ENCODE peak calls at places on chromosomes 12 and 14, in nine cellular contexts. One of them, this sample, is unnamed.

GRCh38 chr12:52720487-52720886 is 17.2 kb upstream of the KRT77 start:
- DNase-seq in activated CD4-positive, alpha-beta T cell treated with anti-CD3 and anti-CD28 coated beads, Interleukin-2, amount 10 ng/mL, durations not matched to agents 7 days and 5 days: no peak
- DNase-seq in HEK293T: no peak
- DNase-seq in smooth muscle cell of the brain vasculature: no peak
- DNase-seq in T-helper 17 cell: no peak
- DNase-seq in GF-D8: no peak
- DNase-seq in AG09309: no peak
- DNase-seq in amniotic stem cell: no peak
- DNase-seq in Peyer's patch: no peak
- DNase-seq in this sample: no peak

GRCh38 chr12:2884810-2885209 is 5.9 kb upstream of the TULP3 start:
- DNase-seq in activated CD4-positive, alpha-beta T cell treated with anti-CD3 and anti-CD28 coated beads, Interleukin-2, amount 10 ng/mL, durations not matched to agents 7 days and 5 days: no peak
- DNase-seq in HEK293T: no peak
- DNase-seq in smooth muscle cell of the brain vasculature: no peak
- DNase-seq in T-helper 17 cell: no peak
- DNase-seq in GF-D8: no peak
- DNase-seq in AG09309: no peak
- DNase-seq in amniotic stem cell: no peak
- DNase-seq in Peyer's patch: no peak
- DNase-seq in this sample: no peak

GRCh38 chr12:48151103-48151771 is 6.1 kb downstream of the ASB8 start:
- DNase-seq in activated CD4-positive, alpha-beta T cell treated with anti-CD3 and anti-CD28 coated beads, Interleukin-2, amount 10 ng/mL, durations not matched to agents 7 days and 5 days: no peak
- DNase-seq in HEK293T: no peak
- DNase-seq in smooth muscle cell of the brain vasculature: no peak
- DNase-seq in T-helper 17 cell: no peak
- DNase-seq in GF-D8: no peak
- DNase-seq in AG09309: no peak
- DNase-seq in amniotic stem cell: no peak
- DNase-seq in Peyer's patch: no peak
- DNase-seq in this sample: no peak

GRCh38 chr12:57694459-57695019 is 607 bp downstream of the OS9 start:
- DNase-seq in activated CD4-positive, alpha-beta T cell treated with anti-CD3 and anti-CD28 coated beads, Interleukin-2, amount 10 ng/mL, durations not matched to agents 7 days and 5 days: peak; percentile 7
- DNase-seq in HEK293T: no peak
- DNase-seq in smooth muscle cell of the brain vasculature: no peak
- DNase-seq in T-helper 17 cell: no peak
- DNase-seq in GF-D8: no peak
- DNase-seq in AG09309: no peak
- DNase-seq in amniotic stem cell: no peak
- DNase-seq in Peyer's patch: peak; percentile 32
- DNase-seq in this sample: no peak

GRCh38 chr12:27330846-27331245 is 1.8 kb upstream of the BMAL2 start:
- DNase-seq in activated CD4-positive, alpha-beta T cell treated with anti-CD3 and anti-CD28 coated beads, Interleukin-2, amount 10 ng/mL, durations not matched to agents 7 days and 5 days: no peak
- DNase-seq in HEK293T: no peak
- DNase-seq in smooth muscle cell of the brain vasculature: no peak
- DNase-seq in T-helper 17 cell: no peak
- DNase-seq in GF-D8: no peak
- DNase-seq in AG09309: no peak
- DNase-seq in amniotic stem cell: no peak
- DNase-seq in Peyer's patch: no peak
- DNase-seq in this sample: no peak

GRCh38 chr14:81591266-81591665 is 57.6 kb upstream of the SEL1L start:
- DNase-seq in activated CD4-positive, alpha-beta T cell treated with anti-CD3 and anti-CD28 coated beads, Interleukin-2, amount 10 ng/mL, durations not matched to agents 7 days and 5 days: no peak
- DNase-seq in HEK293T: no peak
- DNase-seq in smooth muscle cell of the brain vasculature: no peak
- DNase-seq in T-helper 17 cell: no peak
- DNase-seq in GF-D8: no peak
- DNase-seq in AG09309: no peak
- DNase-seq in amniotic stem cell: no peak
- DNase-seq in Peyer's patch: no peak
- DNase-seq in this sample: no peak

GRCh38 chr12:28578361-28578760 is 388.1 kb downstream of the CCDC91 start:
- DNase-seq in activated CD4-positive, alpha-beta T cell treated with anti-CD3 and anti-CD28 coated beads, Interleukin-2, amount 10 ng/mL, durations not matched to agents 7 days and 5 days: no peak
- DNase-seq in HEK293T: no peak
- DNase-seq in smooth muscle cell of the brain vasculature: no peak
- DNase-seq in T-helper 17 cell: no peak
- DNase-seq in GF-D8: no peak
- DNase-seq in AG09309: no peak
- DNase-seq in amniotic stem cell: no peak
- DNase-seq in Peyer's patch: no peak
- DNase-seq in this sample: no peak

GRCh38 chr12:7751394-7751793 is 4.2 kb upstream of the CLEC4C start:
- DNase-seq in activated CD4-positive, alpha-beta T cell treated with anti-CD3 and anti-CD28 coated beads, Interleukin-2, amount 10 ng/mL, durations not matched to agents 7 days and 5 days: no peak
- DNase-seq in HEK293T: no peak
- DNase-seq in smooth muscle cell of the brain vasculature: no peak
- DNase-seq in T-helper 17 cell: no peak
- DNase-seq in GF-D8: no peak
- DNase-seq in AG09309: no peak
- DNase-seq in amniotic stem cell: no peak
- DNase-seq in Peyer's patch: no peak
- DNase-seq in this sample: no peak

GRCh38 chr12:124512667-124513296 is 54.6 kb downstream of the NCOR2 start:
- DNase-seq in activated CD4-positive, alpha-beta T cell treated with anti-CD3 and anti-CD28 coated beads, Interleukin-2, amount 10 ng/mL, durations not matched to agents 7 days and 5 days: no peak
- DNase-seq in HEK293T: no peak
- DNase-seq in smooth muscle cell of the brain vasculature: peak; percentile 96
- DNase-seq in T-helper 17 cell: no peak
- DNase-seq in GF-D8: no peak
- DNase-seq in AG09309: peak; percentile 79
- DNase-seq in amniotic stem cell: peak; percentile 85
- DNase-seq in Peyer's patch: no peak
- DNase-seq in this sample: no peak

GRCh38 chr12:120630139-120630895 is 10.1 kb upstream of the CABP1 start:
- DNase-seq in activated CD4-positive, alpha-beta T cell treated with anti-CD3 and anti-CD28 coated beads, Interleukin-2, amount 10 ng/mL, durations not matched to agents 7 days and 5 days: no peak
- DNase-seq in HEK293T: no peak
- DNase-seq in smooth muscle cell of the brain vasculature: no peak
- DNase-seq in T-helper 17 cell: no peak
- DNase-seq in GF-D8: no peak
- DNase-seq in AG09309: no peak
- DNase-seq in amniotic stem cell: no peak
- DNase-seq in Peyer's patch: no peak
- DNase-seq in this sample: no peak

GRCh38 chr14:86654558-86655184 is 1124.7 kb downstream of the FLRT2 start:
- DNase-seq in activated CD4-positive, alpha-beta T cell treated with anti-CD3 and anti-CD28 coated beads, Interleukin-2, amount 10 ng/mL, durations not matched to agents 7 days and 5 days: peak; percentile 39
- DNase-seq in HEK293T: peak; percentile 22
- DNase-seq in smooth muscle cell of the brain vasculature: peak; percentile 20
- DNase-seq in T-helper 17 cell: peak; percentile 11
- DNase-seq in GF-D8: no peak
- DNase-seq in AG09309: no peak
- DNase-seq in amniotic stem cell: no peak
- DNase-seq in Peyer's patch: peak; percentile 29
- DNase-seq in this sample: peak; percentile 4

GRCh38 chr14:54048736-54049135 is 92.1 kb upstream of the BMP4 start:
- DNase-seq in activated CD4-positive, alpha-beta T cell treated with anti-CD3 and anti-CD28 coated beads, Interleukin-2, amount 10 ng/mL, durations not matched to agents 7 days and 5 days: no peak
- DNase-seq in HEK293T: no peak
- DNase-seq in smooth muscle cell of the brain vasculature: no peak
- DNase-seq in T-helper 17 cell: no peak
- DNase-seq in GF-D8: no peak
- DNase-seq in AG09309: no peak
- DNase-seq in amniotic stem cell: no peak
- DNase-seq in Peyer's patch: no peak
- DNase-seq in this sample: no peak

GRCh38 chr12:3140284-3140683 is 63.1 kb downstream of the TSPAN9 start:
- DNase-seq in activated CD4-positive, alpha-beta T cell treated with anti-CD3 and anti-CD28 coated beads, Interleukin-2, amount 10 ng/mL, durations not matched to agents 7 days and 5 days: no peak
- DNase-seq in HEK293T: no peak
- DNase-seq in smooth muscle cell of the brain vasculature: no peak
- DNase-seq in T-helper 17 cell: no peak
- DNase-seq in GF-D8: no peak
- DNase-seq in AG09309: no peak
- DNase-seq in amniotic stem cell: no peak
- DNase-seq in Peyer's patch: no peak
- DNase-seq in this sample: no peak

GRCh38 chr12:56271031-56271430 is 4.3 kb downstream of the COQ10A start:
- DNase-seq in activated CD4-positive, alpha-beta T cell treated with anti-CD3 and anti-CD28 coated beads, Interleukin-2, amount 10 ng/mL, durations not matched to agents 7 days and 5 days: no peak
- DNase-seq in HEK293T: peak; percentile 45
- DNase-seq in smooth muscle cell of the brain vasculature: no peak
- DNase-seq in T-helper 17 cell: no peak
- DNase-seq in GF-D8: no peak
- DNase-seq in AG09309: no peak
- DNase-seq in amniotic stem cell: no peak
- DNase-seq in Peyer's patch: no peak
- DNase-seq in this sample: no peak

GRCh38 chr14:65290830-65291229 is 121.7 kb upstream of the FUT8 start:
- DNase-seq in activated CD4-positive, alpha-beta T cell treated with anti-CD3 and anti-CD28 coated beads, Interleukin-2, amount 10 ng/mL, durations not matched to agents 7 days and 5 days: no peak
- DNase-seq in HEK293T: no peak
- DNase-seq in smooth muscle cell of the brain vasculature: peak; percentile 37
- DNase-seq in T-helper 17 cell: no peak
- DNase-seq in GF-D8: no peak
- DNase-seq in AG09309: peak; percentile 84
- DNase-seq in amniotic stem cell: peak; percentile 54
- DNase-seq in Peyer's patch: no peak
- DNase-seq in this sample: no peak

GRCh38 chr14:99576304-99576703 is 27.7 kb downstream of the CCDC85C start:
- DNase-seq in activated CD4-positive, alpha-beta T cell treated with anti-CD3 and anti-CD28 coated beads, Interleukin-2, amount 10 ng/mL, durations not matched to agents 7 days and 5 days: no peak
- DNase-seq in HEK293T: no peak
- DNase-seq in smooth muscle cell of the brain vasculature: no peak
- DNase-seq in T-helper 17 cell: no peak
- DNase-seq in GF-D8: no peak
- DNase-seq in AG09309: no peak
- DNase-seq in amniotic stem cell: no peak
- DNase-seq in Peyer's patch: no peak
- DNase-seq in this sample: no peak

GRCh38 chr12:103538397-103538796 is 42.6 kb upstream of the C12orf42 start:
- DNase-seq in activated CD4-positive, alpha-beta T cell treated with anti-CD3 and anti-CD28 coated beads, Interleukin-2, amount 10 ng/mL, durations not matched to agents 7 days and 5 days: no peak
- DNase-seq in HEK293T: no peak
- DNase-seq in smooth muscle cell of the brain vasculature: no peak
- DNase-seq in T-helper 17 cell: no peak
- DNase-seq in GF-D8: no peak
- DNase-seq in AG09309: no peak
- DNase-seq in amniotic stem cell: no peak
- DNase-seq in Peyer's patch: no peak
- DNase-seq in this sample: no peak

GRCh38 chr12:61891632-61892031 is 368.6 kb upstream of the USP15 start:
- DNase-seq in activated CD4-positive, alpha-beta T cell treated with anti-CD3 and anti-CD28 coated beads, Interleukin-2, amount 10 ng/mL, durations not matched to agents 7 days and 5 days: no peak
- DNase-seq in HEK293T: no peak
- DNase-seq in smooth muscle cell of the brain vasculature: no peak
- DNase-seq in T-helper 17 cell: no peak
- DNase-seq in GF-D8: no peak
- DNase-seq in AG09309: no peak
- DNase-seq in amniotic stem cell: no peak
- DNase-seq in Peyer's patch: no peak
- DNase-seq in this sample: no peak

GRCh38 chr14:82872494-82872893 is 1338.8 kb upstream of the SEL1L start:
- DNase-seq in activated CD4-positive, alpha-beta T cell treated with anti-CD3 and anti-CD28 coated beads, Interleukin-2, amount 10 ng/mL, durations not matched to agents 7 days and 5 days: no peak
- DNase-seq in HEK293T: no peak
- DNase-seq in smooth muscle cell of the brain vasculature: no peak
- DNase-seq in T-helper 17 cell: no peak
- DNase-seq in GF-D8: no peak
- DNase-seq in AG09309: no peak
- DNase-seq in amniotic stem cell: no peak
- DNase-seq in Peyer's patch: no peak
- DNase-seq in this sample: no peak

GRCh38 chr12:88752183-88752582 is 171.9 kb upstream of the KITLG start:
- DNase-seq in activated CD4-positive, alpha-beta T cell treated with anti-CD3 and anti-CD28 coated beads, Interleukin-2, amount 10 ng/mL, durations not matched to agents 7 days and 5 days: no peak
- DNase-seq in HEK293T: no peak
- DNase-seq in smooth muscle cell of the brain vasculature: no peak
- DNase-seq in T-helper 17 cell: no peak
- DNase-seq in GF-D8: no peak
- DNase-seq in AG09309: no peak
- DNase-seq in amniotic stem cell: no peak
- DNase-seq in Peyer's patch: no peak
- DNase-seq in this sample: no peak

GRCh38 chr14:105742531-105742848 is 216.1 kb downstream of the TMEM121 start:
- DNase-seq in activated CD4-positive, alpha-beta T cell treated with anti-CD3 and anti-CD28 coated beads, Interleukin-2, amount 10 ng/mL, durations not matched to agents 7 days and 5 days: no peak
- DNase-seq in HEK293T: no peak
- DNase-seq in smooth muscle cell of the brain vasculature: no peak
- DNase-seq in T-helper 17 cell: no peak
- DNase-seq in GF-D8: no peak
- DNase-seq in AG09309: no peak
- DNase-seq in amniotic stem cell: no peak
- DNase-seq in Peyer's patch: no peak
- DNase-seq in this sample: no peak